ENCODE peak calls at places on chromosomes 16 and 17, in eight cellular contexts. N, X, Q, M, P, W, O and C are unnamed samples.

GRCh38 chr16:9869776-9870175 is 312.5 kb downstream of the GRIN2A start:
- DNase-seq in M (no peak), Q (no peak), P (no peak), N (no peak), W (no peak), X (no peak), O (no peak), C (no peak)

GRCh38 chr17:49566668-49567071 is 9.0 kb upstream of the NXPH3 start:
- DNase-seq in P (no peak), Q (no peak), M (no peak), W (no peak), N (no peak), O (no peak), X (no peak), C (no peak)

GRCh38 chr17:37147301-37147812 is 198.6 kb downstream of the AATF start:
- DNase-seq in W (peak), N (no peak), Q (no peak), O (no peak), M (peak), P (peak), X (no peak), C (peak)

GRCh38 chr17:77891602-77892001 is 66.9 kb upstream of the TNRC6C start:
- DNase-seq in N (no peak), M (no peak), W (no peak), P (no peak), Q (no peak), O (no peak), X (no peak), C (no peak)

GRCh38 chr16:8751481-8752311 is 45.7 kb downstream of the TMEM186 start:
- DNase-seq in O (no peak), P (peak), X (peak), M (peak), N (no peak), Q (peak), W (no peak), C (no peak)

GRCh38 chr16:8950580-8951077 is 13.1 kb downstream of the USP7 start:
- DNase-seq in O (no peak), M (no peak), W (no peak), N (no peak), X (no peak), P (no peak), Q (no peak), C (no peak)

GRCh38 chr17:17242246-17242645 is 5.3 kb upstream of the FLCN start:
- DNase-seq in M (no peak), Q (no peak), P (no peak), N (no peak), X (no peak), O (no peak), W (no peak), C (no peak)

GRCh38 chr17:6456914-6457687 is 12.8 kb downstream of the PIMREG start:
- DNase-seq in X (no peak), W (no peak), Q (no peak), M (peak), P (peak), N (no peak), O (no peak), C (no peak)

GRCh38 chr17:76894842-76895241 is 26.6 kb downstream of the MGAT5B start:
- DNase-seq in W (no peak), P (no peak), N (no peak), Q (no peak), X (no peak), M (no peak), O (no peak), C (no peak)

GRCh38 chr16:84414789-84415326 is 46.5 kb downstream of the ATP2C2 start:
- DNase-seq in W (no peak), P (no peak), M (no peak), O (no peak), X (no peak), Q (no peak), N (no peak), C (no peak)

GRCh38 chr17:50680126-50680525 is 27.6 kb downstream of the ANKRD40 start:
- DNase-seq in O (no peak), N (no peak), P (no peak), X (no peak), Q (no peak), M (no peak), W (no peak), C (no peak)

GRCh38 chr16:75261590-75262078 is 10.2 kb upstream of the BCAR1 start:
- DNase-seq in Q (no peak), N (no peak), P (no peak), X (no peak), M (no peak), O (peak), W (no peak), C (no peak)

GRCh38 chr16:86768231-86768791 is 190.0 kb downstream of the FOXL1 start:
- DNase-seq in W (no peak), N (no peak), Q (peak), X (no peak), P (no peak), M (no peak), O (no peak), C (no peak)

GRCh38 chr17:50169881-50170459 is 4.2 kb downstream of the SGCA start:
- DNase-seq in N (no peak), P (no peak), X (no peak), Q (no peak), O (no peak), W (no peak), M (no peak), C (no peak)

GRCh38 chr17:81378941-81379511 is 16.2 kb upstream of the BAHCC1 start:
- DNase-seq in Q (no peak), X (no peak), O (peak), M (no peak), W (no peak), P (no peak), N (no peak), C (no peak)

GRCh38 chr16:2838928-2839327 is 8.8 kb downstream of the ZG16B start:
- DNase-seq in Q (peak), O (peak), X (no peak), N (peak), P (peak), M (peak), W (peak), C (peak)

GRCh38 chr17:2647961-2648360 is 54.5 kb downstream of the PAFAH1B1 start:
- DNase-seq in N (no peak), M (no peak), P (no peak), X (no peak), W (no peak), O (no peak), Q (no peak), C (no peak)

GRCh38 chr16:35391328-35391727 is 1931.9 kb downstream of the TP53TG3F start:
- DNase-seq in P (no peak), X (peak), Q (peak), O (peak), N (peak), W (peak), M (peak), C (peak)

GRCh38 chr17:5544115-5544514 is 40.2 kb downstream of the NLRP1 start:
- DNase-seq in N (no peak), P (no peak), X (no peak), O (no peak), M (no peak), Q (no peak), W (no peak), C (no peak)

GRCh38 chr17:78517421-78517820 is 59.8 kb downstream of the DNAH17 start:
- DNase-seq in X (no peak), Q (no peak), W (no peak), M (no peak), O (peak), N (no peak), P (no peak), C (no peak)

GRCh38 chr17:80633197-80633596 is 88.6 kb downstream of the RPTOR start:
- DNase-seq in X (no peak), P (no peak), Q (no peak), M (no peak), W (no peak), O (no peak), N (peak), C (no peak)

GRCh38 chr16:11297492-11298142 is 16.5 kb upstream of the PRM1 start:
- DNase-seq in M (no peak), P (peak), X (no peak), N (peak), Q (peak), O (peak), W (peak), C (peak)

GRCh38 chr16:69822174-69822935 is 60.2 kb downstream of the WWP2 start:
- DNase-seq in W (no peak), M (no peak), O (no peak), N (no peak), X (no peak), Q (no peak), P (peak), C (no peak)

GRCh38 chr16:85286066-85286712 is 173.9 kb upstream of the CIBAR2 start:
- DNase-seq in X (no peak), N (no peak), Q (no peak), P (no peak), W (no peak), M (no peak), O (peak), C (no peak)

GRCh38 chr17:57675988-57676387 is 69.1 kb downstream of the CCDC182 start:
- DNase-seq in Q (no peak), X (no peak), P (no peak), N (no peak), W (no peak), M (no peak), O (no peak), C (no peak)

DNA sequence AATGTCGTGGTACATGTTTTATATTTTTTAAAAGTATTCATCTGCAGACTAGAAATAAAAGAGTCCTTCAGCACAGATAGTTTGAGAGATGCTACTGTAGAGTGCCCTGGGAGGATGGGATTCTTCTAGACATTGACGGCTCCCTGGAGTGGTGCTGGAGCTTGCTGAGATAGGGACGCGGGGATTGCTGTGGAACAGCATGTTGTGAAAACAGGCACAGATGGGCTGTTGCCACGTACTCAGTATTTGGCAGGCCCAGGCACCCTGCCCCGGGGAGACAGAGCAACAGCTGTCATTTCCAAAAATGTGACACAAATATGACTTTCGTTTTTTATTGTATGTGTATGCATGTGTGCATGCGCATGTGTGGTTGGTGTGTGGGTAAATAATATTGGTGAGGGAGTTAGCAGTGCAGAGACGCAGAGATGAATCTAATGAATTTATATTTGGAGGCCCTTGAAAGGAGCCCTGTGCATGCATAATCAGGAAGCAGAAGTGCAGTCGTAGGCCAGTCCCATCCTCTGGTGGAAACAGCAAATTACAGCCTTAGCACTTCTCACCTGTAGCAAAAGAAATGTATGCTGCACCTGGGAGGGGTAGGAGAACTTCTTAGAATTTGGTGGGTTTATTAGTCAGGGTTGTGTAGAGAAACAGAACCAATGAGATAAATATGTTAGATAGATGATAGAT is 6.2 kb upstream of the ABCA8 start:
- DNase-seq in W (no peak), N (no peak), M (no peak), Q (no peak), P (no peak), X (no peak), O (no peak), C (no peak)
- H3K4me2 ChIP-seq in W (no peak), N (no peak), M (no peak), Q (no peak), P (no peak), X (no peak), O (no peak), C (no peak)

GRCh38 chr17:83073389-83074063 is 5.9 kb upstream of the METRNL start:
- DNase-seq in Q (no peak), W (no peak), N (no peak), O (no peak), M (peak), P (peak), X (peak), C (no peak)
- TF ChIP-seq CTCF in Q (peak), W (no peak), N (no peak), O (no peak), M (peak), P (no peak), X (peak), C (no peak)

GRCh38 chr17:51710289-51710979 is 448.1 kb downstream of the CA10 start:
- DNase-seq in O (no peak), X (no peak), W (no peak), N (no peak), Q (no peak), M (no peak), P (no peak), C (no peak)

GRCh38 chr17:51703364-51704341 is 443.3 kb downstream of the UTP18 start:
- DNase-seq in P (no peak), Q (no peak), W (no peak), O (no peak), X (no peak), M (peak), N (no peak), C (no peak)

GRCh38 chr17:51706098-51706497 is 445.8 kb downstream of the UTP18 start:
- DNase-seq in W (no peak), O (no peak), P (no peak), X (no peak), M (no peak), N (no peak), Q (no peak), C (no peak)

GRCh38 chr17:51709867-51710266 is 448.6 kb downstream of the CA10 start:
- DNase-seq in M (no peak), W (no peak), Q (no peak), N (no peak), P (no peak), O (no peak), X (no peak), C (no peak)

DNA sequence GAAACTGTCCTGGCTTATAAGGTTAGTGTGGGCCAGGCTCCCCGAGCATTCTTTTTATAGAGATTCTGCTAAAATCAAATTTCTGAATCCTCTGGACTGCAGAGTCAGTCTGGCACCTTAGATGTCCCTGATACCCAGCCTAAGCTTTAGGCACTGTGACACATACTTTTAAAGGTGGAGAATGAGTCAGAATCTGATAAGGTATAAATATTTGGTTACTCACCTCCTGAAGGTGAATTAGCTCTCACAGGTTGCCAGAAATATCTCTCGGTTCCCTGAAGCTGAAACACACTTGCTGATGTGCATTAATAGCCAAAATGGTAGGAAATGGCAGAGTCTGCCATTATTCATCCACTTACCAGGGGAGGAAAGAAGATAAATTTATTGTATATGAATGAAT is 446.9 kb downstream of the UTP18 start:
- DNase-seq in Q (no peak), W (no peak), P (no peak), M (peak), X (no peak), O (no peak), N (no peak), C (no peak)
- TF ChIP-seq EZH2phosphoT487 in Q (no peak), W (no peak), P (no peak), M (no peak), X (no peak), O (no peak), N (no peak), C (no peak)

GRCh38 chr16:89862732-89863131 is 10.7 kb upstream of the TCF25 start:
- DNase-seq in N (no peak), O (no peak), X (no peak), Q (no peak), M (no peak), W (no peak), P (no peak), C (no peak)

GRCh38 chr16:89863741-89864391 is 9.5 kb upstream of the TCF25 start:
- DNase-seq in W (peak), Q (no peak), P (no peak), X (no peak), N (no peak), O (no peak), M (no peak), C (peak)

GRCh38 chr16:89867918-89868317 is 5.5 kb upstream of the TCF25 start:
- DNase-seq in P (no peak), O (no peak), W (no peak), Q (no peak), N (no peak), M (no peak), X (no peak), C (no peak)

GRCh38 chr16:89861648-89862047 is 11.7 kb upstream of the TCF25 start:
- DNase-seq in Q (no peak), X (no peak), W (no peak), O (no peak), P (no peak), M (no peak), N (no peak), C (no peak)

DNA sequence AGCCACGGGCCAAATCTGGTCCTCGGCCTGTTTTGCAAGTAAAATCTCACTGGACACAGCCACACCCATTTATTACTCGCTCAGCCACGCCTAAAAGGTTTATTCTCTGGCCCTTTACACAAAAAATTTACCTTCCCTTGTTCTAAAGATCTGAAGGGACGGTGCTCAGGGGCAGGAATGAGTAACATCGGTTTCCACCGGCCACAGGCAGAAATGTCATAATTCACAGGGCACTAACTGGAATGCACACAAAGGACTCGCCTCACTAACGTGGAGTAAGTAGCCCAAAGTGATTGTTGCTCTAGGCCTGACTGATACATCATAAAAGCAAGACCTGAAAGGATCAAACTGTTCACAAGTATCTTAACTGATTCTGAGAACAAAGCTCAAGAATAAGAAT is 9.0 kb upstream of the TCF25 start:
- DNase-seq in X (peak), O (no peak), W (no peak), Q (no peak), N (no peak), P (no peak), M (peak), C (no peak)
- H3K4me2 ChIP-seq in X (peak), O (no peak), W (peak), Q (no peak), N (no peak), P (no peak), M (peak), C (peak)

DNA sequence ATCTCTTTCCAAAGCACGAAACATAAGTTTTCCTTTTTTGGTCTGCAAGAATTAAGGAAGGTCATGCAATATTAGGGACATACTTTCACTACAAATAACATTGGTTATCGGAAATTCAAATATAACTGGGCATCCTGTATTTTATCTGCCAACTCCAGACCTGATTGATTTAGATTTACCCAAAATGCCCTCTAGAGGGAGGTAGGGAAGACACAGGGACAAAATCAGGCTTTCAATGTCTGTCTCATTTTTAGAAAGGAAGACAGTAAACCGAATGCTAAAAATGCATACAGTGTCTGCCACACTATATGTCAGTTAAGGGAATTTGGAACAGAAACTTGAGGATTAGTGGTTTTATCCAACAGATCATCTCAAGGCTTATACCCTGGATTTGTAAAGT is 161.7 kb upstream of the SOX9 start:
- DNase-seq in Q (peak), X (peak), N (peak), P (no peak), W (peak), O (peak), M (peak), C (no peak)
- TF ChIP-seq CTCF in Q (peak), X (peak), N (peak), P (peak), W (peak), O (peak), M (peak), C (peak)

GRCh38 chr17:70484050-70484449 is 314.7 kb downstream of the KCNJ2 start:
- DNase-seq in P (no peak), M (no peak), X (no peak), W (no peak), Q (no peak), O (no peak), N (no peak), C (no peak)
- TF ChIP-seq EZH2phosphoT487 in P (no peak), M (no peak), X (no peak), W (no peak), Q (no peak), O (no peak), N (no peak), C (no peak)

GRCh38 chr17:61928101-61928436 is 287 bp upstream of the INTS2 start:
- DNase-seq in M (no peak), X (no peak), N (no peak), O (no peak), P (no peak), W (no peak), Q (no peak), C (no peak)
- H3K4me2 ChIP-seq in M (peak), X (peak), N (peak), O (peak), P (peak), W (peak), Q (peak), C (peak)